ENCODE peak calls at places on chromosomes 6 and 20, in ten cellular contexts. One of them, this sample, is unnamed.

GRCh38 chr6:160428069-160428430 is 79.9 kb downstream of the SLC22A3 start:
- DNase-seq in HEK293T: no peak
- DNase-seq in HFFc6: no peak
- DNase-seq in lung: no peak
- DNase-seq in sciatic nerve: peak; percentile 83
- DNase-seq in activated gamma-delta T cell treated with Interleukin-2 at 50 U/mL for 16 hours: no peak
- DNase-seq in IMR-90: no peak
- DNase-seq in Calu3: no peak
- DNase-seq in stimulated activated CD4-positive, alpha-beta T cell treated with anti-CD3 and anti-CD28 coated beads, Interleukin-2, amount 100 ng/mL, for 48 hours: no peak
- DNase-seq in kidney tubule cell: no peak
- DNase-seq in this sample: peak; percentile 70

GRCh38 chr20:17560344-17561074 is 9.4 kb upstream of the DSTN start:
- DNase-seq in IMR-90: no peak
- DNase-seq in activated gamma-delta T cell treated with Interleukin-2 at 50 U/mL for 16 hours: no peak
- DNase-seq in Calu3: no peak
- DNase-seq in HFFc6: no peak
- DNase-seq in stimulated activated CD4-positive, alpha-beta T cell treated with anti-CD3 and anti-CD28 coated beads, Interleukin-2, amount 100 ng/mL, for 48 hours: no peak
- DNase-seq in HEK293T: no peak
- DNase-seq in kidney tubule cell: no peak
- DNase-seq in sciatic nerve: no peak
- DNase-seq in lung: no peak
- DNase-seq in this sample: no peak

GRCh38 chr6:155599571-155599970 is 143.9 kb upstream of the NOX3 start:
- DNase-seq in activated gamma-delta T cell treated with Interleukin-2 at 50 U/mL for 16 hours: no peak
- DNase-seq in sciatic nerve: no peak
- DNase-seq in IMR-90: no peak
- DNase-seq in lung: no peak
- DNase-seq in Calu3: no peak
- DNase-seq in HEK293T: no peak
- DNase-seq in stimulated activated CD4-positive, alpha-beta T cell treated with anti-CD3 and anti-CD28 coated beads, Interleukin-2, amount 100 ng/mL, for 48 hours: no peak
- DNase-seq in HFFc6: no peak
- DNase-seq in kidney tubule cell: no peak
- DNase-seq in this sample: no peak

GRCh38 chr6:46288863-46289262 is 118.1 kb upstream of the ENPP5 start:
- DNase-seq in IMR-90: no peak
- DNase-seq in lung: no peak
- DNase-seq in activated gamma-delta T cell treated with Interleukin-2 at 50 U/mL for 16 hours: no peak
- DNase-seq in HEK293T: no peak
- DNase-seq in Calu3: no peak
- DNase-seq in stimulated activated CD4-positive, alpha-beta T cell treated with anti-CD3 and anti-CD28 coated beads, Interleukin-2, amount 100 ng/mL, for 48 hours: no peak
- DNase-seq in sciatic nerve: no peak
- DNase-seq in kidney tubule cell: no peak
- DNase-seq in HFFc6: no peak
- DNase-seq in this sample: no peak

GRCh38 chr6:168884646-168885086 is 369.0 kb downstream of the THBS2 start:
- DNase-seq in sciatic nerve: peak; percentile 83
- DNase-seq in HEK293T: peak; percentile 92
- DNase-seq in activated gamma-delta T cell treated with Interleukin-2 at 50 U/mL for 16 hours: peak; percentile 79
- DNase-seq in Calu3: peak; percentile 87
- DNase-seq in stimulated activated CD4-positive, alpha-beta T cell treated with anti-CD3 and anti-CD28 coated beads, Interleukin-2, amount 100 ng/mL, for 48 hours: peak; percentile 84
- DNase-seq in HFFc6: no peak
- DNase-seq in lung: peak; percentile 71
- DNase-seq in kidney tubule cell: peak; percentile 72
- DNase-seq in IMR-90: peak; percentile 5
- DNase-seq in this sample: peak; percentile 85

GRCh38 chr6:116055513-116055912 is 5.2 kb downstream of the FRK start:
- DNase-seq in HEK293T: no peak
- DNase-seq in sciatic nerve: no peak
- DNase-seq in activated gamma-delta T cell treated with Interleukin-2 at 50 U/mL for 16 hours: no peak
- DNase-seq in stimulated activated CD4-positive, alpha-beta T cell treated with anti-CD3 and anti-CD28 coated beads, Interleukin-2, amount 100 ng/mL, for 48 hours: no peak
- DNase-seq in HFFc6: no peak
- DNase-seq in IMR-90: no peak
- DNase-seq in kidney tubule cell: no peak
- DNase-seq in lung: no peak
- DNase-seq in Calu3: no peak
- DNase-seq in this sample: no peak

GRCh38 chr6:169852504-169853195 is 101.2 kb downstream of the ERMARD start:
- DNase-seq in lung: peak; percentile 6
- DNase-seq in sciatic nerve: peak; percentile 27
- DNase-seq in HFFc6: no peak
- DNase-seq in kidney tubule cell: no peak
- DNase-seq in IMR-90: no peak
- DNase-seq in stimulated activated CD4-positive, alpha-beta T cell treated with anti-CD3 and anti-CD28 coated beads, Interleukin-2, amount 100 ng/mL, for 48 hours: no peak
- DNase-seq in HEK293T: no peak
- DNase-seq in Calu3: no peak
- DNase-seq in activated gamma-delta T cell treated with Interleukin-2 at 50 U/mL for 16 hours: no peak
- DNase-seq in this sample: no peak

GRCh38 chr6:117498159-117498558 is 15.7 kb downstream of the DCBLD1 start:
- DNase-seq in HEK293T: no peak
- DNase-seq in kidney tubule cell: peak; percentile 71
- DNase-seq in activated gamma-delta T cell treated with Interleukin-2 at 50 U/mL for 16 hours: no peak
- DNase-seq in Calu3: no peak
- DNase-seq in stimulated activated CD4-positive, alpha-beta T cell treated with anti-CD3 and anti-CD28 coated beads, Interleukin-2, amount 100 ng/mL, for 48 hours: no peak
- DNase-seq in IMR-90: peak; percentile 87
- DNase-seq in lung: no peak
- DNase-seq in HFFc6: peak; percentile 56
- DNase-seq in sciatic nerve: no peak
- DNase-seq in this sample: no peak

GRCh38 chr6:124495316-124496176 is 466.7 kb upstream of the RNF217 start:
- DNase-seq in IMR-90: no peak
- DNase-seq in kidney tubule cell: peak; percentile 12
- DNase-seq in lung: no peak
- DNase-seq in activated gamma-delta T cell treated with Interleukin-2 at 50 U/mL for 16 hours: no peak
- DNase-seq in HEK293T: no peak
- DNase-seq in sciatic nerve: no peak
- DNase-seq in stimulated activated CD4-positive, alpha-beta T cell treated with anti-CD3 and anti-CD28 coated beads, Interleukin-2, amount 100 ng/mL, for 48 hours: no peak
- DNase-seq in HFFc6: no peak
- DNase-seq in Calu3: no peak
- DNase-seq in this sample: no peak

GRCh38 chr6:33929575-33930288 is 125.9 kb upstream of the MLN start:
- DNase-seq in kidney tubule cell: no peak
- DNase-seq in IMR-90: no peak
- DNase-seq in Calu3: no peak
- DNase-seq in lung: peak; percentile 44
- DNase-seq in HFFc6: no peak
- DNase-seq in stimulated activated CD4-positive, alpha-beta T cell treated with anti-CD3 and anti-CD28 coated beads, Interleukin-2, amount 100 ng/mL, for 48 hours: no peak
- DNase-seq in HEK293T: no peak
- DNase-seq in sciatic nerve: no peak
- DNase-seq in activated gamma-delta T cell treated with Interleukin-2 at 50 U/mL for 16 hours: no peak
- DNase-seq in this sample: no peak

GRCh38 chr6:121932071-121933009 is 467.1 kb upstream of the HSF2 start:
- DNase-seq in IMR-90: peak; percentile 95
- DNase-seq in kidney tubule cell: peak; percentile 21
- DNase-seq in activated gamma-delta T cell treated with Interleukin-2 at 50 U/mL for 16 hours: no peak
- DNase-seq in lung: no peak
- DNase-seq in HEK293T: peak; percentile 33
- DNase-seq in HFFc6: peak; percentile 96
- DNase-seq in sciatic nerve: no peak
- DNase-seq in stimulated activated CD4-positive, alpha-beta T cell treated with anti-CD3 and anti-CD28 coated beads, Interleukin-2, amount 100 ng/mL, for 48 hours: no peak
- DNase-seq in Calu3: peak; percentile 16
- DNase-seq in this sample: no peak

GRCh38 chr20:43631598-43631997 is 35.3 kb upstream of the MYBL2 start:
- DNase-seq in Calu3: no peak
- DNase-seq in HFFc6: no peak
- DNase-seq in lung: no peak
- DNase-seq in sciatic nerve: no peak
- DNase-seq in IMR-90: no peak
- DNase-seq in activated gamma-delta T cell treated with Interleukin-2 at 50 U/mL for 16 hours: no peak
- DNase-seq in stimulated activated CD4-positive, alpha-beta T cell treated with anti-CD3 and anti-CD28 coated beads, Interleukin-2, amount 100 ng/mL, for 48 hours: no peak
- DNase-seq in kidney tubule cell: no peak
- DNase-seq in HEK293T: no peak
- DNase-seq in this sample: no peak

GRCh38 chr6:101883398-101883975 is 490.0 kb downstream of the GRIK2 start:
- DNase-seq in HFFc6: no peak
- DNase-seq in Calu3: no peak
- DNase-seq in HEK293T: no peak
- DNase-seq in kidney tubule cell: no peak
- DNase-seq in activated gamma-delta T cell treated with Interleukin-2 at 50 U/mL for 16 hours: no peak
- DNase-seq in stimulated activated CD4-positive, alpha-beta T cell treated with anti-CD3 and anti-CD28 coated beads, Interleukin-2, amount 100 ng/mL, for 48 hours: no peak
- DNase-seq in lung: no peak
- DNase-seq in sciatic nerve: no peak
- DNase-seq in IMR-90: peak; percentile 53
- DNase-seq in this sample: no peak

GRCh38 chr20:3275064-3275935 is 36.3 kb upstream of the SLC4A11 start:
- DNase-seq in HFFc6: no peak
- DNase-seq in stimulated activated CD4-positive, alpha-beta T cell treated with anti-CD3 and anti-CD28 coated beads, Interleukin-2, amount 100 ng/mL, for 48 hours: no peak
- DNase-seq in IMR-90: no peak
- DNase-seq in Calu3: no peak
- DNase-seq in kidney tubule cell: no peak
- DNase-seq in sciatic nerve: no peak
- DNase-seq in lung: no peak
- DNase-seq in HEK293T: no peak
- DNase-seq in activated gamma-delta T cell treated with Interleukin-2 at 50 U/mL for 16 hours: no peak
- DNase-seq in this sample: no peak

GRCh38 chr6:151239603-151240035 is at the start of gene AKAP12:
- DNase-seq in IMR-90: peak; percentile 45
- DNase-seq in sciatic nerve: peak; percentile 71
- DNase-seq in kidney tubule cell: no peak
- DNase-seq in stimulated activated CD4-positive, alpha-beta T cell treated with anti-CD3 and anti-CD28 coated beads, Interleukin-2, amount 100 ng/mL, for 48 hours: no peak
- DNase-seq in HFFc6: no peak
- DNase-seq in lung: no peak
- DNase-seq in activated gamma-delta T cell treated with Interleukin-2 at 50 U/mL for 16 hours: no peak
- DNase-seq in Calu3: no peak
- DNase-seq in HEK293T: no peak
- DNase-seq in this sample: peak; percentile 89

GRCh38 chr6:143125455-143125854 is 64.8 kb downstream of the AIG1 start:
- DNase-seq in sciatic nerve: no peak
- DNase-seq in activated gamma-delta T cell treated with Interleukin-2 at 50 U/mL for 16 hours: no peak
- DNase-seq in stimulated activated CD4-positive, alpha-beta T cell treated with anti-CD3 and anti-CD28 coated beads, Interleukin-2, amount 100 ng/mL, for 48 hours: no peak
- DNase-seq in Calu3: no peak
- DNase-seq in lung: no peak
- DNase-seq in HEK293T: peak; percentile 38
- DNase-seq in HFFc6: no peak
- DNase-seq in kidney tubule cell: no peak
- DNase-seq in IMR-90: no peak
- DNase-seq in this sample: no peak

GRCh38 chr6:116229287-116229913 is 24.5 kb downstream of the TSPYL4 start:
- DNase-seq in activated gamma-delta T cell treated with Interleukin-2 at 50 U/mL for 16 hours: no peak
- DNase-seq in IMR-90: peak; percentile 91
- DNase-seq in Calu3: no peak
- DNase-seq in stimulated activated CD4-positive, alpha-beta T cell treated with anti-CD3 and anti-CD28 coated beads, Interleukin-2, amount 100 ng/mL, for 48 hours: no peak
- DNase-seq in HFFc6: peak; percentile 99
- DNase-seq in HEK293T: peak; percentile 42
- DNase-seq in lung: no peak
- DNase-seq in sciatic nerve: peak; percentile 92
- DNase-seq in kidney tubule cell: peak; percentile 41
- DNase-seq in this sample: peak; percentile 96

GRCh38 chr6:18216411-18216810 is 47.9 kb downstream of the DEK start:
- DNase-seq in IMR-90: peak; percentile 80
- DNase-seq in HFFc6: peak; percentile 71
- DNase-seq in activated gamma-delta T cell treated with Interleukin-2 at 50 U/mL for 16 hours: no peak
- DNase-seq in sciatic nerve: no peak
- DNase-seq in stimulated activated CD4-positive, alpha-beta T cell treated with anti-CD3 and anti-CD28 coated beads, Interleukin-2, amount 100 ng/mL, for 48 hours: no peak
- DNase-seq in HEK293T: no peak
- DNase-seq in lung: no peak
- DNase-seq in Calu3: no peak
- DNase-seq in kidney tubule cell: peak; percentile 92
- DNase-seq in this sample: no peak

GRCh38 chr6:108442770-108443520 is 117.8 kb upstream of the FOXO3 start:
- DNase-seq in Calu3: no peak
- DNase-seq in stimulated activated CD4-positive, alpha-beta T cell treated with anti-CD3 and anti-CD28 coated beads, Interleukin-2, amount 100 ng/mL, for 48 hours: no peak
- DNase-seq in kidney tubule cell: no peak
- DNase-seq in IMR-90: no peak
- DNase-seq in lung: no peak
- DNase-seq in sciatic nerve: no peak
- DNase-seq in HEK293T: no peak
- DNase-seq in activated gamma-delta T cell treated with Interleukin-2 at 50 U/mL for 16 hours: no peak
- DNase-seq in HFFc6: no peak
- DNase-seq in this sample: no peak

GRCh38 chr6:108618623-108619152 is 58.0 kb downstream of the FOXO3 start:
- DNase-seq in stimulated activated CD4-positive, alpha-beta T cell treated with anti-CD3 and anti-CD28 coated beads, Interleukin-2, amount 100 ng/mL, for 48 hours: no peak
- DNase-seq in HEK293T: no peak
- DNase-seq in kidney tubule cell: no peak
- DNase-seq in Calu3: no peak
- DNase-seq in IMR-90: no peak
- DNase-seq in sciatic nerve: no peak
- DNase-seq in lung: no peak
- DNase-seq in activated gamma-delta T cell treated with Interleukin-2 at 50 U/mL for 16 hours: no peak
- DNase-seq in HFFc6: no peak
- DNase-seq in this sample: no peak

GRCh38 chr6:136994782-136995181 is 50.0 kb downstream of the IL20RA start:
- DNase-seq in sciatic nerve: no peak
- DNase-seq in HFFc6: no peak
- DNase-seq in Calu3: no peak
- DNase-seq in IMR-90: no peak
- DNase-seq in activated gamma-delta T cell treated with Interleukin-2 at 50 U/mL for 16 hours: no peak
- DNase-seq in lung: no peak
- DNase-seq in kidney tubule cell: no peak
- DNase-seq in HEK293T: no peak
- DNase-seq in stimulated activated CD4-positive, alpha-beta T cell treated with anti-CD3 and anti-CD28 coated beads, Interleukin-2, amount 100 ng/mL, for 48 hours: no peak
- DNase-seq in this sample: no peak